ENCODE peak calls at places on chromosomes 2 and 18, in six cellular contexts. V is spleen, R is BJ, Q is AG09309, F is heart right ventricle, H is astrocyte of the spinal cord. W is an unnamed sample.

GRCh38 chr2:196967126-196967525 is 40.6 kb upstream of the PGAP1 start:
- DNase-seq in V (no peak), R (no peak), Q (no peak), F (peak), H (peak), W (no peak)

GRCh38 chr2:101476605-101477208 is 1.8 kb upstream of the RFX8 start:
- DNase-seq in V (no peak), R (no peak), Q (no peak), F (no peak), H (no peak), W (no peak)

GRCh38 chr2:25090801-25091200 is 48.9 kb downstream of the EFR3B start:
- DNase-seq in V (no peak), R (no peak), Q (no peak), F (no peak), H (no peak), W (no peak)

GRCh38 chr2:204018717-204019116 is 82.2 kb downstream of the ICOS start:
- DNase-seq in V (no peak), R (no peak), Q (no peak), F (no peak), H (no peak), W (no peak)

GRCh38 chr18:28365406-28365805 is 188.5 kb upstream of the CDH2 start:
- DNase-seq in V (no peak), R (no peak), Q (no peak), F (no peak), H (peak), W (no peak)

GRCh38 chr2:214193943-214194342 is 216.9 kb upstream of the VWC2L start:
- DNase-seq in V (no peak), R (peak), Q (peak), F (no peak), H (peak), W (no peak)

GRCh38 chr2:227320305-227321094 is 4.6 kb upstream of the MFF start:
- DNase-seq in V (peak), R (no peak), Q (no peak), F (no peak), H (no peak), W (no peak)

GRCh38 chr18:73564073-73564472 is 583.6 kb downstream of the FBXO15 start:
- DNase-seq in V (no peak), R (peak), Q (peak), F (no peak), H (peak), W (no peak)

GRCh38 chr2:78418041-78418440 is 607.5 kb upstream of the REG3G start:
- DNase-seq in V (no peak), R (no peak), Q (no peak), F (no peak), H (no peak), W (no peak)

GRCh38 chr2:187228986-187229385 is 219.1 kb downstream of the CALCRL start:
- DNase-seq in V (no peak), R (no peak), Q (no peak), F (no peak), H (no peak), W (no peak)

GRCh38 chr2:18545384-18545783 is 15.1 kb downstream of the RDH14 start:
- DNase-seq in V (no peak), R (no peak), Q (no peak), F (no peak), H (peak), W (no peak)

GRCh38 chr2:120765911-120766757 is 30.5 kb downstream of the GLI2 start:
- DNase-seq in V (peak), R (peak), Q (no peak), F (peak), H (peak), W (no peak)

GRCh38 chr2:141331127-141331526 is 799.7 kb downstream of the LRP1B start:
- DNase-seq in V (no peak), R (peak), Q (peak), F (no peak), H (peak), W (no peak)

GRCh38 chr18:11956371-11957308 is 24.7 kb upstream of the IMPA2 start:
- DNase-seq in V (no peak), R (no peak), Q (no peak), F (no peak), H (no peak), W (no peak)

GRCh38 chr2:16129716-16130540 is 189.6 kb downstream of the MYCN start:
- DNase-seq in V (no peak), R (no peak), Q (no peak), F (no peak), H (no peak), W (no peak)

GRCh38 chr2:219968685-219969345 is 341.4 kb downstream of the SLC4A3 start:
- DNase-seq in V (no peak), R (no peak), Q (peak), F (no peak), H (peak), W (no peak)

GRCh38 chr2:88600038-88600465 is 27.2 kb downstream of the EIF2AK3 start:
- DNase-seq in V (no peak), R (peak), Q (peak), F (peak), H (peak), W (no peak)
- H3K4me3 ChIP-seq in V (no peak), R (no peak), Q (no peak), F (peak), H (no peak), W (no peak)

GRCh38 chr2:195513119-195513518 is 143.9 kb upstream of the SLC39A10 start:
- DNase-seq in V (no peak), R (no peak), Q (no peak), F (no peak), H (no peak), W (no peak)

GRCh38 chr2:195515551-195515950 is 141.5 kb upstream of the SLC39A10 start:
- DNase-seq in V (peak), R (no peak), Q (no peak), F (no peak), H (no peak), W (no peak)

GRCh38 chr2:195509551-195509950 is 147.5 kb upstream of the SLC39A10 start:
- DNase-seq in V (no peak), R (no peak), Q (no peak), F (no peak), H (no peak), W (no peak)

DNA sequence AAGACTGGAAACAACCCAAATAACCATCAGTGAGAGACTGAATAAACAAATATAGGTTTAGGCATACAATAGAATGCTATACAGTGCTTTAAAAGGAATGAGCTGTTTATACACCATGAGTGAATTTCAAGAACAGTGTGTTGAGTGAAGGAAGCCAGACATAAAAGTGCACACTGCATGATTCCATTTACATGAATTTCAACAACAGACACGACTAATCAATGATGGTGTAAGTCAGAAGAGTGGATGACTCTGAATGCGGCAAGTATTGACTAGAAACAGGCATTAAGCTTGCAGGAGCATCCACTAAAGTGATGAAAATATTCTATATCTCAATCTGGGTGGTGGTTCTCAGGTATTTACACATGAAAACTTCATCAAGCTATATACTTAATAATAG is 142.7 kb upstream of the SLC39A10 start:
- DNase-seq in V (no peak), R (no peak), Q (no peak), F (no peak), H (no peak), W (no peak)
- H3K4me3 ChIP-seq in V (no peak), R (no peak), Q (no peak), F (no peak), H (no peak), W (no peak)

DNA sequence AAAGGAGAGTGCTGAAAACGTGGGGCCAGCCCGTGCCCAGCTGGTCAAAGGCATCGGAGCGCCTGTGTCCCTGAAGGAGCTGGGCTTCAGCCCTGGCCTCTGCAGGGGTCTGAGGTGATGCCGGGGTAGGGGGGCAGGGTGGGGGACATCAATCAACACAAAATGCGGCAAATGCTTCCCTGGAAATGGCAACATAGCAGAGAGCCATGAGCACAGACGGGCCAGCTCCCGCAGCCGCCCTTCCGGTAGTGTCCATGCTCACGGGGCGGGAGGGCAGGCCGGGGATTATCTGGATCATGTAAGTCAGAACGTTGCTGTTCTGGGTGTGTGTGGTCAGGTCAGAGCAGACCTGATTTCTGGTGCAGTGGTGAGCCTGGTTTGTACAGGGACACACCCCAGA is 56.5 kb upstream of the TWIST2 start:
- DNase-seq in V (no peak), R (peak), Q (no peak), F (no peak), H (no peak), W (no peak)
- H3K4me3 ChIP-seq in V (no peak), R (peak), Q (peak), F (no peak), H (no peak), W (no peak)

GRCh38 chr2:128233790-128234395 is 84.8 kb downstream of the HS6ST1 start:
- DNase-seq in V (no peak), R (no peak), Q (no peak), F (no peak), H (no peak), W (no peak)
- H3K4me3 ChIP-seq in V (peak), R (no peak), Q (no peak), F (no peak), H (no peak), W (peak)

DNA sequence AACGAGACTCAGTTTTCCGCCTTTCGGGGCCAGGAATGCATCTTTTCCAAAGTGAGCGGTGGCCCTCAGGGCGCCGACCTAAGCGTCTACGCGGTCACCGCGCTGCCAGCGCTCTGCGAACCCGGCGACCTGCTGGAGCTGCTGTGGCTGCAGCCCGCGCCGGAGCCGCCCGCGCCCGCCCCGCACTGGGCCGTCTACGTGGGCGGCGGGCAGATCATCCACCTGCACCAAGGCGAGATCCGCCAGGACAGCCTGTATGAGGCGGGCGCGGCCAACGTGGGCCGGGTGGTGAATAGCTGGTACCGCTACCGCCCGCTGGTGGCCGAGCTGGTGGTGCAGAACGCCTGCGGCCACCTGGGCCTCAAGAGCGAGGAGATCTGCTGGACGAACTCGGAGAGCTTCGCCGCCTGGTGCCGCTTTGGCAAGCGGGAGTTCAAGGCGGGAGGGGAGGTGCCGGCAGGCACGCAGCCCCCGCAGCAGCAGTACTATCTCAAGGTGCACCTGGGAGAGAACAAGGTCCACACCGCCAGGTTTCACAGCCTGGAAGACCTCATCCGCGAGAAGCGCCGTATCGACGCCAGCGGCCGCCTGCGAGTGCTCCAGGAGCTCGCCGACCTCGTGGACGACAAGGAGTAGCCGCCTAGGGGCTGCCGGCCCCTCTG is 1.8 kb downstream of the LRATD1 start:
- DNase-seq in V (peak), R (no peak), Q (no peak), F (peak), H (peak), W (no peak)
- H3K4me3 ChIP-seq in V (peak), R (peak), Q (peak), F (peak), H (peak), W (no peak)

GRCh38 chr2:84293791-84294380 is 165.2 kb downstream of the SUCLG1 start:
- DNase-seq in V (no peak), R (no peak), Q (no peak), F (no peak), H (no peak), W (no peak)
- H3K4me3 ChIP-seq in V (no peak), R (no peak), Q (no peak), F (no peak), H (no peak), W (no peak)

GRCh38 chr2:231223001-231223375 is 24.6 kb downstream of the ARMC9 start:
- DNase-seq in V (no peak), R (no peak), Q (no peak), F (no peak), H (no peak), W (no peak)

GRCh38 chr2:231227309-231228162 is 29.1 kb downstream of the ARMC9 start:
- DNase-seq in V (no peak), R (no peak), Q (peak), F (peak), H (peak), W (peak)

GRCh38 chr2:231228974-231229373 is 30.5 kb downstream of the ARMC9 start:
- DNase-seq in V (no peak), R (no peak), Q (no peak), F (no peak), H (no peak), W (peak)

GRCh38 chr2:231223458-231223970 is 25.1 kb downstream of the ARMC9 start:
- DNase-seq in V (no peak), R (no peak), Q (no peak), F (no peak), H (no peak), W (no peak)

GRCh38 chr2:231228223-231228622 is 29.8 kb downstream of the ARMC9 start:
- DNase-seq in V (no peak), R (no peak), Q (no peak), F (no peak), H (no peak), W (peak)
- H3K4me3 ChIP-seq in V (no peak), R (no peak), Q (no peak), F (no peak), H (no peak), W (no peak)

DNA sequence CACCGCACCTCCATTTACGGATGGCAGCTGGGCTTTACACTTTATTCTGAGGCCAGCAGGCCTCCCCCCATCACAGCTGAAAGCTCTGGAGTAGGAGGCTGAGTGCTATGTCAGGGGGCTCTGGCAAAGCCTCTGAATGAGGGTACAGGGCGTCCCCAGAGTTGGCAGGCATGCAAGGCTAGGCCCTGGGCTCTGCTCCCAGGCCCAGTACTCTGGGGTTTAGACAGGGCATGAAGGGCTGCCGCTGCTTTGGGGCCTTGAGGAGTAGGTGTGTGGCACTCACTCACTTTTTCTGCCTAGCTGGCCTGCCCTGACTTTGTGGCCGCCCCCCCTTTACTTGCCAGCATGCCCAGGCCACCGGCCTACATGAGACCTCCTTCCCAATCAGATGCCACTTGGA is 90.8 kb downstream of the WDSUB1 start:
- DNase-seq in V (peak), R (no peak), Q (no peak), F (peak), H (no peak), W (no peak)
- H3K4me3 ChIP-seq in V (no peak), R (no peak), Q (no peak), F (no peak), H (no peak), W (no peak)

GRCh38 chr2:53859354-53860159 is at the start of gene GPR75:
- DNase-seq in V (peak), R (no peak), Q (no peak), F (peak), H (peak), W (no peak)
- H3K4me3 ChIP-seq in V (peak), R (peak), Q (peak), F (peak), H (peak), W (no peak)

GRCh38 chr18:48781990-48782368 is 168.8 kb downstream of the SMAD7 start:
- DNase-seq in V (no peak), R (no peak), Q (no peak), F (no peak), H (no peak), W (no peak)
- H3K4me3 ChIP-seq in V (no peak), R (no peak), Q (no peak), F (peak), H (no peak), W (no peak)

W was measured in Jurkat, Clone E6-1.